ENCODE peak calls at places on chromosomes 13 and 19, in eight cellular contexts. F, T, V, Q, O, E, W and L are unnamed samples.

GRCh38 chr19:531753-532571 is at the start of gene CDC34:
- DNase-seq in T (no peak), O (no peak), E (no peak), F (no peak), Q (no peak), W (no peak), V (no peak), L (peak)

GRCh38 chr19:330503-330902 is 14.1 kb downstream of the MIER2 start:
- DNase-seq in W (no peak), V (no peak), E (no peak), T (no peak), Q (no peak), F (no peak), O (no peak), L (no peak)

GRCh38 chr19:9306443-9306842 is 3.2 kb downstream of the ZNF699 start:
- DNase-seq in E (no peak), T (peak), F (no peak), W (no peak), O (no peak), V (no peak), Q (no peak), L (no peak)

GRCh38 chr19:55112781-55113569 is 4.5 kb downstream of the PPP1R12C start:
- DNase-seq in F (no peak), E (no peak), Q (no peak), W (no peak), V (no peak), O (no peak), T (no peak), L (no peak)

GRCh38 chr13:100443998-100444328 is 144.6 kb downstream of the GGACT start:
- DNase-seq in O (no peak), E (no peak), V (no peak), T (no peak), Q (no peak), W (no peak), F (no peak), L (no peak)

GRCh38 chr13:21638319-21639282 is 32.3 kb upstream of the FGF9 start:
- DNase-seq in F (no peak), O (no peak), V (no peak), T (peak), E (peak), Q (no peak), W (no peak), L (no peak)

GRCh38 chr19:14476663-14477401 is 1.7 kb upstream of the PTGER1 start:
- DNase-seq in Q (no peak), E (no peak), O (no peak), V (no peak), T (peak), F (no peak), W (no peak), L (no peak)

GRCh38 chr19:11480081-11480926 is 542 bp downstream of the ELAVL3 start:
- DNase-seq in T (no peak), E (no peak), W (no peak), O (no peak), F (no peak), V (no peak), Q (no peak), L (no peak)

GRCh38 chr13:98033277-98034247 is 80.1 kb downstream of the IPO5 start:
- DNase-seq in Q (no peak), O (no peak), V (no peak), E (peak), F (no peak), W (no peak), T (peak), L (no peak)

GRCh38 chr13:95137096-95137495 is 164.2 kb downstream of the ABCC4 start:
- DNase-seq in E (no peak), W (no peak), V (no peak), Q (no peak), F (no peak), O (no peak), T (peak), L (no peak)

GRCh38 chr13:102042746-102043145 is 359.1 kb downstream of the FGF14 start:
- DNase-seq in E (no peak), T (no peak), W (no peak), Q (no peak), O (no peak), F (no peak), V (no peak), L (no peak)

GRCh38 chr19:11479470-11480080 is 1.3 kb downstream of the ELAVL3 start:
- DNase-seq in E (peak), W (peak), V (no peak), Q (no peak), O (peak), T (no peak), F (no peak), L (no peak)

GRCh38 chr13:44969858-44970484 is 19.3 kb downstream of the NUFIP1 start:
- DNase-seq in V (no peak), W (no peak), Q (no peak), O (no peak), F (no peak), E (no peak), T (peak), L (no peak)

GRCh38 chr13:26502826-26503225 is 54.7 kb upstream of the WASF3 start:
- DNase-seq in T (peak), W (peak), V (no peak), Q (no peak), E (no peak), F (no peak), O (no peak), L (no peak)

GRCh38 chr19:12774588-12775555 is at the start of gene HOOK2:
- DNase-seq in T (no peak), Q (peak), W (no peak), E (peak), F (no peak), V (peak), O (no peak), L (peak)
- H3K4me3 ChIP-seq in T (peak), Q (peak), W (peak), E (peak), F (peak), V (peak), O (peak), L (peak)

GRCh38 chr13:32284927-32285632 is 30.1 kb downstream of the ZAR1L start:
- DNase-seq in F (no peak), T (peak), W (no peak), Q (no peak), E (peak), V (no peak), O (no peak), L (no peak)
- H3K27ac ChIP-seq in F (peak), T (no peak), W (peak), Q (peak), E (peak), V (peak), O (peak), L (peak)

DNA sequence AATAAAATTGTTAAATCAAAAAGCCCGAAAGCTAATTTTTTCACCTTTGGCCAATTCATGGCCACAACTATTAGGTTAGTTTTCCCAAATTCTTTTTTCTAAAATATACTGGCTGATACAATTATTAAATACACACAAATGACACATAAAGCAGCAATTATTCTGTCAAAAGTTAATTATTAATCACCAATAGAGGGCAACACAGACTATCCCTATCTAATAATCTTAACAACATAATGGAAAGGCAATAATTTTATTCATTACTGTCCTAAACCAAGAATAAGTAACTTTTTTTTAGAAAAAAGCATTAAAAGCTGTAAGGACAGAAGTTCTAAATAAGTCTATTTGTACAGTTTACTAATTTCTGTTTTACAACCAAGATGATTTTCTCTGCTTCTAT is 51.7 kb downstream of the KATNAL1 start:
- DNase-seq in W (no peak), O (no peak), E (no peak), V (no peak), T (no peak), F (no peak), Q (no peak), L (no peak)
- TF ChIP-seq CTCF in W (peak), O (peak), E (peak), V (peak), T (peak), F (peak), Q (peak), L (no peak)

GRCh38 chr19:40809358-40810086 is 10.5 kb downstream of the EGLN2 start:
- DNase-seq in T (no peak), F (no peak), V (no peak), W (no peak), Q (no peak), O (no peak), E (no peak), L (no peak)

GRCh38 chr19:40808021-40808325 is 9.0 kb downstream of the EGLN2 start:
- DNase-seq in Q (no peak), T (no peak), O (no peak), F (no peak), E (no peak), V (no peak), W (no peak), L (no peak)

GRCh38 chr19:40811478-40812341 is 12.7 kb downstream of the EGLN2 start:
- DNase-seq in V (peak), T (no peak), Q (no peak), E (no peak), F (no peak), W (peak), O (no peak), L (no peak)

GRCh38 chr19:40808497-40808896 is 9.5 kb downstream of the EGLN2 start:
- DNase-seq in F (no peak), T (no peak), Q (no peak), V (no peak), W (no peak), O (no peak), E (no peak), L (no peak)

DNA sequence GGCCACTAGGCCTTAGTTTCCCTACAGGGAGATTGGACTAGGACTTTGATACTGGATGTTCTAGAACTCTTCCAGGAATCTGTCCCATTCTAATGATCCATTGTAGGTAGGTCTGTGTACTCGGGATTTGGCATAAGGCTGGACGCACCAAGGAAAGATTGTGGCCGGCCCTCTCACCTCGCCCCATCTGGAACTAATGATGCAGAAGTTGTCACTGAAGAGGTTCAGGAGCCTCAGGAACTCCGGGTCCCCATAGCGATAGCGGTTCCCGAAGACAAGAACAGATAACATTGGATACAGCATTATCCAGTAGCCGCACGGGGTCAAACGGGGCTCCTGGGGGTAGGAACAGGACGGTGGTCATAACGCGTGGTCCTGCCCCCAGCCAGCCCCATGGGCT is 11.2 kb downstream of the EGLN2 start:
- DNase-seq in O (no peak), F (no peak), Q (no peak), W (no peak), E (no peak), T (no peak), V (peak), L (no peak)
- H3K4me3 ChIP-seq in O (peak), F (peak), Q (peak), W (peak), E (no peak), T (no peak), V (peak), L (peak)

DNA sequence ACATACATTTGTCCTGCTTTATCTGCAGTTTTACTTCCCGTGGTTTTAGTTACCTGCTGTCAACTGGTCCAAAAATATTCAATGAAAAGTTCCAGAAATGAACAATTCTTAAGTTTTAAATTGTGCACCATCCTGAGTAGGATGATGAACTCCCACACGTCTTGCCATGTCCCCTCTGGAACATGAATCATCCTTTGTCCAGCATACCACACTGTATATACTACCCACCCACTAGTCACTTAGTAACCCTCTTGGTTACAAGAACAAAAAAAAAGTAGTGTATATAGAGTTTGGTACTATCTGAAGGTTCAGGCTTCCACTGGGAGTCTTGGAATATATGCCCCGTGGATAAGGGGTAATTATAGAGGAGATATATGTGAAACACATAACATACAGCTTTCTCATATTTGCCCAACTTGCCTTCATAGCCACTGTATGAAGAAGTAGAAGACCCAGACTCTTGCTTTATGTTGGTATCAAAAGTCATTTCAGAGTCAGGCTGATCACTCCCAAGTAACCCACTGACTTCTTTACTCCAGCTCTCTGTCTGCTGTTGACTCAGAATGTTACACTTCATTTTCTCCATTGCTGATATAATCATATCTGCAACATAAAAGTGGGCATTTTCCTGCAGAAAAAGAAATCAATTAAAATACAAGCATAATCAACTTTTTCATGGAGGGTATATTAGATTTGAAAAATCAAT is 19.3 kb downstream of the RUBCNL start:
- DNase-seq in Q (no peak), F (no peak), V (no peak), E (no peak), W (no peak), O (no peak), T (peak), L (no peak)
- H3K27ac ChIP-seq in Q (no peak), F (no peak), V (no peak), E (no peak), W (no peak), O (no peak), T (no peak), L (no peak)

DNA sequence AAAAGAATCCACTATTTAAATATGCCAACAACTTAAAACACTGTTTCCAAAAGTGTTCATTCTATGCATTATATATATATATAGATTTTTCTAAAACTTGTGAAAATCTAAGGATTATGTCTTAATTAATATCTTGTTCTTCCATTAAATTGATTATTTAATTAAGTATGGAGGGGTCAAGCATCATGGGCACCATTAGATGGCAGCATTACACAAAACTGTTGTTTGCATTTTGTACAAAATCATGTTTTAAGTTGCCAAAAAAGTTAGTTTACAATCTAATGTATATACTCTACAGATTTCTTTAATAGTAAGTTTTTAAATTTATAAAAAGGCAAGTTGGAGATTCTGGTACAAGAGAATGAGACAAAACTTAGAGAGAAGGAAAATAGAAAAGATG is 213.2 kb upstream of the EDNRB start:
- DNase-seq in W (no peak), Q (no peak), T (peak), O (no peak), E (no peak), F (no peak), V (no peak), L (no peak)
- TF ChIP-seq CTCF in W (no peak), Q (no peak), T (peak), O (no peak), E (no peak), F (no peak), V (no peak), L (no peak)

DNA sequence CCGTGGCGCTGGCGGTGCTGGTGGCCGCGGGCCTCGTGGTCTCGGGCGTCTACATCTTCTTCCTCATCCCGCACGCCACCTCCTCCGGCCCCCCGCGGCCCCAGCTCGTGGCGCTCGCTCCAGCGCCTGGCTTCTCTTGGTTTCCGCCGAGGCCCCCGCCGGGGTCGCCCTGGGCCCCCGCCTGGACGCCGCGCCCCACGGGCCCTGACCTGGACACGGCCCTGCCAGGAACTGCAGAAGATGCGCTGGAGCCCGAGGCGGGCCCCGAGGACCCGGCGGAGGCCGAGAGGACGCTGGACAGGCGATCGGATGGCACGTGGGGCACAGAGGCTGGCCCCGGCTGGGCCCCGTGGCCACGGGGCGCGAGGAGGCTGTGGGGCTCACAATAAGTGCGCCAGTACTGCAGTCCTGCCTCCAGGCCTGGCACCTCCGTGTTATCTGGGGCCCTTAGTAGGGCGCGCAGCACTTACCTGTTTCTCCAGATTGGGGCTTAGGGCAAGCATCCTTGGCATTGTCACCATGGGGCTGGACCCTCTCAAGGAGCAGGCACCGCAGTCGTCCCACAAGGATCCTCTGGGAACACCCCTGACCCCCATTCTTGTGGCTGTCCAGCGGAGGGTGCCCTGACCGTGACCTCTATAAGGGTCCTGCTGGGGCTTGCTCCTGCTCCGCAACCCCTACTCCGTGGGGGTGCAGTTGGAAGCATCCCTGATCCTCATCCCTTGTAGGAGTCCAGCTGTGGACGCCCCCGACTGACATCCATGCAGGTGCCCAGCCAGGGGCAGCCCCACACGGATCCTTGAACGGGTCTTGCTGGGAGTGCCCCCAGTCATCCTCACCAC is 1.5 kb downstream of the RNF225 start:
- DNase-seq in W (no peak), T (no peak), F (no peak), O (no peak), V (no peak), E (no peak), Q (no peak), L (no peak)
- H3K4me3 ChIP-seq in W (no peak), T (no peak), F (no peak), O (peak), V (no peak), E (no peak), Q (peak), L (no peak)